ENCODE peak calls at places on chromosome 10, in six cellular contexts. I is ascending aorta, C is bronchial epithelial cell, U is heart left ventricle, E is A673, Y is cardiac muscle cell. P is an unnamed sample. For H3K36me3, the result is how much of the 10 kb centered on the place peaks cover.

GRCh38 chr10:123760648-123761428 is 94.7 kb downstream of the GPR26 start:
- DNase-seq in I (no peak), C (peak), U (no peak), E (no peak), Y (no peak), P (no peak)

GRCh38 chr10:32938554-32939061 is 19.4 kb downstream of the ITGB1 start:
- DNase-seq in I (no peak), C (no peak), U (peak), E (peak), Y (peak), P (no peak)

GRCh38 chr10:22805304-22805703 is 90.9 kb upstream of the PIP4K2A start:
- DNase-seq in I (no peak), C (no peak), U (no peak), E (no peak), Y (peak), P (no peak)

GRCh38 chr10:34102917-34103506 is 712.1 kb downstream of the PARD3 start:
- DNase-seq in I (peak), C (no peak), U (no peak), E (peak), Y (peak), P (peak)

GRCh38 chr10:96414303-96414702 is 55.5 kb upstream of the OPALIN start:
- DNase-seq in I (no peak), C (no peak), U (no peak), E (no peak), Y (no peak), P (no peak)

GRCh38 chr10:30186371-30186875 is 127.0 kb upstream of the JCAD start:
- DNase-seq in I (no peak), C (no peak), U (no peak), E (no peak), Y (no peak), P (no peak)

GRCh38 chr10:117175901-117176534 is 21.3 kb upstream of the KCNK18 start:
- DNase-seq in I (peak), C (peak), U (peak), E (peak), Y (peak), P (peak)

GRCh38 chr10:77165445-77166316 is 471.9 kb downstream of the KCNMA1 start:
- DNase-seq in I (peak), C (peak), U (no peak), E (peak), Y (peak), P (no peak)

GRCh38 chr10:12531305-12531738 is 182.0 kb downstream of the CAMK1D start:
- DNase-seq in I (no peak), C (no peak), U (peak), E (peak), Y (peak), P (no peak)

GRCh38 chr10:17644485-17644964 is 574 bp downstream of the STAM start:
- DNase-seq in I (no peak), C (peak), U (no peak), E (no peak), Y (peak), P (no peak)

GRCh38 chr10:43461950-43462349 is 25.0 kb downstream of the ZNF487 start:
- DNase-seq in I (no peak), C (peak), U (no peak), E (peak), Y (peak), P (no peak)

GRCh38 chr10:29723704-29724103 is 88.9 kb upstream of the SVIL start:
- DNase-seq in I (no peak), C (no peak), U (no peak), E (no peak), Y (peak), P (no peak)

GRCh38 chr10:76115471-76116155 is 684.2 kb downstream of the LRMDA start:
- DNase-seq in I (no peak), C (peak), U (no peak), E (no peak), Y (no peak), P (no peak)

GRCh38 chr10:12507165-12507870 is 158.0 kb downstream of the CAMK1D start:
- DNase-seq in I (peak), C (no peak), U (no peak), E (no peak), Y (no peak), P (no peak)

GRCh38 chr10:91340613-91341362 is 69.4 kb upstream of the HECTD2 start:
- DNase-seq in I (peak), C (peak), U (peak), E (peak), Y (peak), P (peak)

GRCh38 chr10:31490858-31491504 is 172.0 kb downstream of the ZEB1 start:
- DNase-seq in I (no peak), C (peak), U (no peak), E (peak), Y (peak), P (no peak)

GRCh38 chr10:102914781-102915180 is 3.3 kb upstream of the CNNM2 start:
- DNase-seq in I (no peak), C (no peak), U (no peak), E (no peak), Y (no peak), P (no peak)

DNA sequence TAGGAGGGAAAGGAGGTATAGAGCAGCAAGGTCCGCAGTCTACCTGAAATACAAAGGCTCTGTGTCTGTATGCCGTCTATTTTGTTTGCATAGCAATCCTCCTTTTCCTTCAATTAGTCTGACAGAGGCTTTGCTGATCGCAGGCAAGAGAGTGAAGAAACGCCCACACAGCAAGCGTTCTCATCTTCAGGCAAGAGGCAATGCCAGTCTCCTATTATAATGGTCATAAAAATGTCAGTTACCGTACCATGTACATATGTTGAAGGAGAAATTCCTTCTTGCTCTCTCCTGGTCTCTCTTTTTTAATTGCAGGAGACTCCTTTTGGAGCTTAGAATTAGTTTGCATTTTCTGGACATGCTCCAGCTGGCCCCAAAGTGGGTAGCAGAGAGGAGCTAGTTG is 139.4 kb downstream of the PFKFB3 start:
- DNase-seq in I (no peak), C (no peak), U (no peak), E (peak), Y (no peak), P (no peak)
- H3K4me3 ChIP-seq in I (no peak), C (no peak), U (no peak), E (no peak), Y (no peak), P (no peak)

DNA sequence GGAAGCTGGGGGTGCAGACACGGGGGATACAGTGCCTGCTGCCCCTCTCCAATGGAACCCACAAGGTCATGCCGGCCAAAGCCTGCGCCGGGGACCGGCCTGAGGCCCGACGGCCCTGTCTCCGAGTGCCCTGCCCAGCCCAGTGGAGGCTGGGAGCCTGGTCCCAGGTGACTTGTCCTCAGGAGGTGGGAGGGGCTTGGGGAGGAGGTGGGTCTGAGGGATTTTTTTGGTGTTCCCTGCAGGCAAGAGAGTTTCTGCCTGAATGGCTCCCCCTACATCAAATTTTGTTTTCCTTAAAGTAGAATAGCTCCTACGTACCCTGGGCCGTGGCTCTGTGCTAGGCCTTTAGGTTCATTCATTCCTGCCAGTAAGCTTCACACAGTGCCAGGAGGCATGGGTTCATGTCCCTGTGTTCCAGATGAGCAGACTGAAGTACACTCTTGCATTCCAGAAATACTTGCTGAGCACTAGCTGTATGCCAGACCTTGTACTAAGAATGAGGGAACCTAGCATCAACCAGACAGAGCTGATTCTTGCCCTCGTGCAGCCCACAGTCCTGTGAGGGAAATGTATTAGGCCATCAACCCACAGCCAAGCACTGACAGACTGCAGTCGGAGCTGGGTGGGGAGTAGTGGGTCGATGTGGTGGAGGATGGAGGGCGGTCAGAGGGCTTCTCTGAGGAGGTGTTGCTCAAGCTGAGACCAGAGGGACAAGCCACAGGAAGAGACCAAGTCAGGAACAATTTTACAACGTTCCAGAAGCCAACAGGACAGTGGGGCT is 31.1 kb downstream of the TBATA start:
- DNase-seq in I (no peak), C (no peak), U (peak), E (no peak), Y (peak), P (no peak)
- TF ChIP-seq CTCF in I (no peak), C (no peak), U (no peak), E (no peak), Y (no peak), P (no peak)

GRCh38 chr10:131970946-131971345 is 10.8 kb downstream of the BNIP3 start:
- DNase-seq in I (peak), C (no peak), U (no peak), E (no peak), Y (no peak), P (no peak)
- H3K36me3 ChIP-seq in I (half or more), C (under half), U (half or more), E (under half), Y (half or more), P (under half)

DNA sequence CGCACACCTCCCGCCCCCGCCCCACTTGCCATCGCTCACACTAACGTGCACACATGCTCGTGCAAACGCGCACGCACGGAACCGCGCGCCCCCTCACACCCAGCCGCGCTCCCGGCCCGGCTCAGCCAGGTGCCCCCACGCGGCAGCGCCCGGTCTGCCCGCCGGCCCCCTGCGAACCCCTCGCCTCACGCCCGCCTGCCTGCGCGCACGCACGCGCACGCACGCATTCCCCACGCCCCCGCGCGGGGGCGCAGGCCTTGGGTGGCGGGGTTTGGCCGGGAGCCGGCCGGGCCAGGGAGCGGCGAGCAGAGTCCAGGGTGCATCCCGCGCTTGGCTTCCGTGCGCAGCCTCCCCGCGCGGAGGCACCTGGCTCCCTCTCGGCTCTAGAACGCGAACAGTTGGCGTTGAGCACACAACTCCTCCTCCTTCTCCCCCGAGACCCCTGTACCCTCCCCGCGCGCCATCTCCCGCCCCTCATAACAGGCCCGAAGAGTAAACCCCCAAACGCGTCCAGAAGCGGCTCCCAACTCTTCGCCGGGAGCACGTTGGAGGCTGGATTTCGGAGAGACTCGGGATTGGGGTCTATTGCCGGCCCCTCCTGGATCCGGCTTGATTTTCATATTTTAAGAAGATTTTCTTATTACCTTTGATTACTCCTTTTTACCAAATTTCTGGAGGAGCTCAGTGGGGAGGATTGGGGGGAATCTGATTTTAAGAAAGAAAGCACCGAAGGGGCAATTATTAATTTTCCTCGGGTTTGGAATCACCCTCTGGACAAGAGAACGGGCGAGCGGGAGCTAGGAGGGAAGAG is 546 bp upstream of the SORCS3 start:
- DNase-seq in I (no peak), C (no peak), U (no peak), E (no peak), Y (no peak), P (no peak)
- H3K4me3 ChIP-seq in I (peak), C (no peak), U (no peak), E (no peak), Y (peak), P (no peak)

GRCh38 chr10:50289196-50289595 is 37.9 kb upstream of the ASAH2 start:
- DNase-seq in I (no peak), C (no peak), U (no peak), E (no peak), Y (no peak), P (no peak)

GRCh38 chr10:50294582-50294981 is 43.3 kb upstream of the ASAH2 start:
- DNase-seq in I (no peak), C (no peak), U (no peak), E (no peak), Y (no peak), P (no peak)

GRCh38 chr10:50293508-50294320 is 42.4 kb upstream of the ASAH2 start:
- DNase-seq in I (no peak), C (no peak), U (no peak), E (no peak), Y (no peak), P (no peak)

GRCh38 chr10:50295367-50295766 is 44.1 kb upstream of the ASAH2 start:
- DNase-seq in I (no peak), C (no peak), U (no peak), E (no peak), Y (no peak), P (no peak)

DNA sequence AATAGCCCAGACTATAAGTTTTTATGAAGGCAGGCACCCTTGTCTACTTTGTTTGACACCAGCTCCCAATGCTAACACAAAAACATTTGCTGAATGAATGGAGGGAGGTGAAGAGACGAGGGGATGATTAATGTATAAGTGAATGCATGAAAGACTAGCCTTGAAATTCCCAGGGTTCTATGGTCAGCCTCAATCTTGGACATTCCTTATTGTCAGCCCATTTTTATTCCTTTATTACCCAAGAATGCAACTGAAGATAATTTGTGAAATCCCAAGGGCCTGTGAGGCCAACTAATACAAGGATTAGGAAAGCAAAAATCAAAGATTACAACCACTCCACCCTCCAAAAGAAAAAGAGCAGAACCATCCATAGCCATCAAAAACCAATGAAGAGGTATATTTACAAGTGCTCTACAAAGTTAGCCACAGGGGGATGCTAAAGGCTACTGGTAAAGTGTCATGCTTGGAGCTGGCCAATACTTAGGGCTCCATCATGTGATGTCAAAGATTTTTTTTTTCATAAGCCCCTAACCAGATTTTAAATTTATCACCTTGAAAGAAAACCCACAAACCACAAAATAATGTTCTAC is 40.0 kb upstream of the ASAH2 start:
- DNase-seq in I (no peak), C (peak), U (no peak), E (no peak), Y (peak), P (no peak)
- TF ChIP-seq CTCF in I (peak), C (peak), U (peak), E (peak), Y (peak), P (peak)

GRCh38 chr10:5655003-5655600 is 11.3 kb downstream of the ASB13 start:
- DNase-seq in I (no peak), C (no peak), U (no peak), E (no peak), Y (no peak), P (no peak)
- H3K36me3 ChIP-seq in I (under half), C (under half), U (under half), E (under half), Y (under half), P (under half)

GRCh38 chr10:127440371-127440770 is 108.7 kb upstream of the NPS start:
- DNase-seq in I (peak), C (no peak), U (no peak), E (no peak), Y (no peak), P (no peak)
- H3K4me3 ChIP-seq in I (no peak), C (no peak), U (no peak), E (no peak), Y (no peak), P (no peak)

GRCh38 chr10:60238408-60239100 is 151.1 kb downstream of the ANK3 start:
- DNase-seq in I (no peak), C (peak), U (no peak), E (peak), Y (peak), P (no peak)
- TF ChIP-seq CTCF in I (no peak), C (peak), U (peak), E (peak), Y (peak), P (peak)

P was measured in BJ.